ENCODE peak calls at places on chromosomes 13 and 19, in five cellular contexts. T is psoas muscle; G is CD4-positive, alpha-beta memory T cell; V is endodermal cell; R is mammary epithelial cell. M is an unnamed sample.

GRCh38 chr13:49616688-49617065 is 11.6 kb upstream of the ARL11 start:
- DNase-seq in V (no peak), R (no peak), G (no peak), T (no peak), M (no peak)

GRCh38 chr13:48731957-48732569 is 78.3 kb downstream of the CYSLTR2 start:
- DNase-seq in T (peak; percentile 37), V (peak; percentile 89), G (peak; percentile 50), R (peak; percentile 12), M (peak; percentile 65)

GRCh38 chr19:28631931-28632330 is 581.0 kb downstream of the UQCRFS1 start:
- DNase-seq in G (no peak), V (no peak), R (no peak), T (no peak), M (no peak)

GRCh38 chr13:46983881-46984280 is 87.0 kb upstream of the HTR2A start:
- DNase-seq in V (no peak), G (no peak), R (peak; percentile 73), T (no peak), M (no peak)

GRCh38 chr19:4449022-4449825 is 8.4 kb downstream of the UBXN6 start:
- DNase-seq in V (no peak), R (no peak), T (peak; percentile 84), G (no peak), M (no peak)

GRCh38 chr13:29471551-29471950 is 123.9 kb downstream of the SLC7A1 start:
- DNase-seq in V (no peak), T (no peak), R (no peak), G (no peak), M (no peak)

GRCh38 chr19:13169769-13170168 is 19.6 kb downstream of the IER2 start:
- DNase-seq in T (no peak), G (no peak), R (peak; percentile 89), V (no peak), M (no peak)

GRCh38 chr13:42000836-42001235 is 39.9 kb upstream of the VWA8 start:
- DNase-seq in G (no peak), R (no peak), T (no peak), V (no peak), M (peak; percentile 55)

GRCh38 chr13:46896346-46897138 is at the start of gene HTR2A:
- DNase-seq in V (no peak), G (no peak), R (peak; percentile 8), T (no peak), M (no peak)

GRCh38 chr13:94601446-94602431 is at the start of gene GPR180:
- DNase-seq in G (peak; percentile 93), T (peak; percentile 96), R (peak; percentile 99), V (peak; percentile 98), M (peak; percentile 100)

GRCh38 chr19:4589579-4590410 is 30.3 kb upstream of the SEMA6B start:
- DNase-seq in R (no peak), T (no peak), G (no peak), V (peak; percentile 75), M (peak; percentile 37)

GRCh38 chr13:114022876-114023275 is 49.0 kb upstream of the C13orf46 start:
- DNase-seq in R (no peak), V (no peak), G (no peak), T (no peak), M (no peak)

GRCh38 chr13:39144941-39145533 is 106.8 kb downstream of the NHLRC3 start:
- DNase-seq in T (peak; percentile 39), V (peak; percentile 83), G (no peak), R (peak; percentile 54), M (peak; percentile 73)

DNA sequence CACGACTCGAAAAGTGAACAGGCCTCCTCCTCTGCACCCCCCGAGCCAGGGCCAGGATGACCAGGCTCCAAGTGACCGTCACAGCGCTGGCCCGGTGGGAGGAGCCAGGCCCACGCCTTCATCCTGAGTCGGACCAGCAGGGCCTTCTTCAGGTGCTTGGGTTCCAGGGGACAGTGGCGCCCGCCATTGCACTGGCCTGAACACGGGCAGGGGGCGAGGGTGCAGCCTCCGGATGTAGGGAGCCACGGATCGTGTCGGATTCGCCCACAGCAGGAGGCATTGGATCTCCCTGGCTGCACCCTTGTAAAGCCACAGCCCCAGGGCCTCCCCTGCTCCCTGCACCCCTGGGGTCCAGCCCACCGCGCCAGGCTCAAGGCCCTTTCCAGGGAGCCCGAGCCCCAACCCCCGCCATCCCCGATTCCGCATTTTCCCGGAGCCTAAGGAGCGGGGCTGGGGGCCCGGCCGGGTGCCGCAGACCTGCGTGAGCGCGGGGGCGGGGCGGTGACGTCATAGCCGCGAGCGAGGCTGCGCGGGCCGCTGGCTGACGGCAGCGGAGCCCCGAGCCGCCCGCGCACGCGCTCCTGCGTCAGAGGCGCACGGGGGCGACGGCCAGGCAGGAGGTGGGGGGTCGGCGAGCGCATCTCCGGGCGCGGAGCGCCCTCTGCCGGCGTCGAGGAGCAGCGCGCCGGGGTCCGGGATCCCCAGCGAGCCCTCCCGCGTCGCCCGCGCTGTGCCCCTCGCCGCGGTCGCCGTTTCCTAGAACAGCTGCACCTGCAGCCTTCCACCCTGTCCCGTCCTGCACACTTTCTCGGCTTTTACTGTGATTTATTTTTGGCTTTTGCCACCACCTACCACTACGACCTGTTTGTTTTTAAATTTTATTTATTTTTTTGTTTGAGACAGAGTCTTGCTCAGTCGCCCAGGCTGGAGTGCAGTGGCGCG is 1.5 kb upstream of the ATP5F1D start:
- DNase-seq in R (peak; percentile 70), V (peak; percentile 94), T (peak; percentile 93), G (peak; percentile 94), M (peak; percentile 92)
- H3K4me1 ChIP-seq in R (peaks cover 45% of the 10 kb centered on the region), V (peaks cover 5% of the 10 kb centered on the region), T (peaks cover 45% of the 10 kb centered on the region), G (peaks cover 53% of the 10 kb centered on the region), M (no peaks in the 10 kb centered on the region)

GRCh38 chr13:40568246-40568645 is 98.2 kb downstream of the FOXO1 start:
- DNase-seq in G (no peak), V (no peak), R (no peak), T (no peak), M (no peak)
- H3K4me1 ChIP-seq in G (peaks cover 94% of the 10 kb centered on the region), V (peaks cover 17% of the 10 kb centered on the region), R (no peaks in the 10 kb centered on the region), T (peaks cover 84% of the 10 kb centered on the region), M (peaks cover 26% of the 10 kb centered on the region)

GRCh38 chr19:38684078-38684861 is 36.8 kb downstream of the ACTN4 start:
- DNase-seq in R (peak; percentile 98), T (peak; percentile 80), V (peak; percentile 78), G (peak; percentile 46), M (peak; percentile 45)

GRCh38 chr19:38687837-38688378 is 40.5 kb downstream of the ACTN4 start:
- DNase-seq in G (no peak), V (no peak), R (no peak), T (no peak), M (no peak)

GRCh38 chr19:38684862-38685665 is 37.6 kb downstream of the ACTN4 start:
- DNase-seq in R (no peak), T (no peak), V (no peak), G (no peak), M (no peak)

GRCh38 chr19:38686530-38686888 is 39.1 kb downstream of the ACTN4 start:
- DNase-seq in V (no peak), R (no peak), T (no peak), G (peak; percentile 49), M (no peak)

DNA sequence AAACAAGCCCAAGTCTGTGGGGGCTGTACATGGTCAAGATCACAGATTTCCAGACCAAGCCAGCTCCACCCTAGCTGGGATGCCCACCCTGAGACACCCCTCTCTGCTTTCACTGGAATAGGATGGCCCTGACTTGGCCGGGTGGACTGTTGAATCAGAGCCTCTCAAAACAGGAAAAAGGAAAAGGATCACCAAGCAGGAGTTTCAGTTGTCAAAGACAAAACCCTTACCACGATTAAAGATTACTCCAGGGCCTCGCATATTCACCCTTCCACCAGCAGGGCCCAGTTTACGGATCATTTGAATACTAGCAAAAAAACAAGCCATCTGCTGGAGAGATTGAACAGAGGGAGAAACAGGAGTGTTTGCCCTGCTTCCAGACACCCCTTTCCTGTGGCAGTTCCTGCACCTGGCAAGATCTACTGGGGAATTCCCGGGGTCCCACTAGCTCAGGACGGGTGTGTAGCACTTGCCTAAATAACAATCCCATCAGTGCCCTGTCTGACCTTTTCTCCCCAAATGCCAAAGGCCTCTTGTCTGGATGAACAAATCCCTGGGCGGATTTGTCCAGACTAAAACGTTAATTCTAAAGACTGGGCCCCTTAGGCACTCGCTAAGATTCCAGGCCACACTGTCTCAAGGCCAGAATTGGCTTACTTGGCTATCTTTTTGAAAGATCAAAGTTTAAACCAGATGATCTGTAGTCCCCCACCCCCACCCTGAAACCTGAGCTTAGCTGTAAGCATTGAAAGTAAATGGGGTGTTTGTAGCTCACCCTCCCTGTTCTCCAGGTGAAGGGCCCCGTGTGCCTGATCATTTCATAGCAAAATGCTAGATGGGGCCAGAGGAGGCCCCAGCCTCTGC is 38.4 kb downstream of the ACTN4 start:
- DNase-seq in V (peak; percentile 82), T (no peak), G (no peak), R (peak; percentile 70), M (peak; percentile 85)
- H3K4me1 ChIP-seq in V (peaks cover 31% of the 10 kb centered on the region), T (peaks cover 79% of the 10 kb centered on the region), G (peaks cover 96% of the 10 kb centered on the region), R (peaks cover 76% of the 10 kb centered on the region), M (peaks cover 33% of the 10 kb centered on the region)

GRCh38 chr13:23320926-23321533 is 112.5 kb downstream of the SACS start:
- DNase-seq in T (no peak), G (no peak), R (no peak), V (no peak), M (no peak)
- H3K4me1 ChIP-seq in T (peaks cover 26% of the 10 kb centered on the region), G (peaks cover 17% of the 10 kb centered on the region), R (peaks cover 30% of the 10 kb centered on the region), V (no peaks in the 10 kb centered on the region), M (no peaks in the 10 kb centered on the region)

GRCh38 chr13:99124046-99124400 is 76.6 kb upstream of the UBAC2 start:
- DNase-seq in T (no peak), R (no peak), V (no peak), G (no peak), M (no peak)

GRCh38 chr13:99122171-99122570 is 78.5 kb upstream of the UBAC2 start:
- DNase-seq in V (no peak), R (no peak), G (no peak), T (no peak), M (no peak)

GRCh38 chr13:99124695-99125334 is 75.8 kb upstream of the UBAC2 start:
- DNase-seq in V (no peak), R (peak; percentile 66), G (no peak), T (no peak), M (no peak)

GRCh38 chr13:99125335-99125915 is 75.2 kb upstream of the UBAC2 start:
- DNase-seq in R (no peak), V (no peak), G (no peak), T (no peak), M (no peak)

GRCh38 chr13:99123101-99124045 is 77.3 kb upstream of the UBAC2 start:
- DNase-seq in V (no peak), T (no peak), R (peak; percentile 50), G (no peak), M (no peak)
- H3K4me1 ChIP-seq in V (no peaks in the 10 kb centered on the region), T (no peaks in the 10 kb centered on the region), R (peaks cover 22% of the 10 kb centered on the region), G (peaks cover 21% of the 10 kb centered on the region), M (no peaks in the 10 kb centered on the region)

GRCh38 chr19:56873493-56873892 is 33.0 kb upstream of the PEG3 start:
- DNase-seq in R (no peak), G (no peak), T (no peak), V (no peak), M (no peak)
- H3K4me1 ChIP-seq in R (no peaks in the 10 kb centered on the region), G (no peaks in the 10 kb centered on the region), T (no peaks in the 10 kb centered on the region), V (no peaks in the 10 kb centered on the region), M (no peaks in the 10 kb centered on the region)

GRCh38 chr13:40581277-40581579 is 85.2 kb downstream of the FOXO1 start:
- DNase-seq in G (no peak), R (no peak), T (no peak), V (no peak), M (no peak)

GRCh38 chr13:40585911-40586471 is 80.5 kb downstream of the FOXO1 start:
- DNase-seq in G (no peak), R (peak; percentile 63), V (no peak), T (no peak), M (peak; percentile 84)

GRCh38 chr13:40582531-40582930 is 83.9 kb downstream of the FOXO1 start:
- DNase-seq in G (no peak), V (no peak), R (no peak), T (no peak), M (no peak)

GRCh38 chr13:40580566-40581276 is 85.7 kb downstream of the FOXO1 start:
- DNase-seq in R (no peak), V (no peak), G (no peak), T (no peak), M (no peak)

GRCh38 chr13:40583738-40584137 is 82.7 kb downstream of the FOXO1 start:
- DNase-seq in R (peak; percentile 29), G (no peak), V (no peak), T (no peak), M (no peak)
- H3K4me1 ChIP-seq in R (peaks cover 16% of the 10 kb centered on the region), G (peaks cover 78% of the 10 kb centered on the region), V (peaks cover 18% of the 10 kb centered on the region), T (peaks cover 67% of the 10 kb centered on the region), M (peaks cover 22% of the 10 kb centered on the region)

M was measured in mesendoderm.